ENCODE peak calls at places on chromosome 17, in five cellular contexts. W is AG10803, C is right cardiac atrium, E is cardiac muscle cell, I is cardiac fibroblast. R is an unnamed sample.

GRCh38 chr17:7844292-7845154 is 10.3 kb upstream of the TMEM88 start:
- DNase-seq in C (peak; percentile 95), E (peak; percentile 97), I (peak; percentile 97), W (peak; percentile 94), R (peak; percentile 94)

GRCh38 chr17:62892870-62893338 is 73.1 kb upstream of the TANC2 start:
- DNase-seq in W (peak; percentile 79), I (peak; percentile 75), E (peak; percentile 79), C (no peak), R (peak; percentile 87)

GRCh38 chr17:27218719-27219488 is 75.0 kb upstream of the WSB1 start:
- DNase-seq in I (no peak), C (no peak), E (no peak), W (no peak), R (no peak)

GRCh38 chr17:81032641-81033422 is 2.1 kb upstream of the BAIAP2 start:
- DNase-seq in W (no peak), I (no peak), E (no peak), C (peak; percentile 43), R (no peak)

GRCh38 chr17:34259151-34259550 is 4.1 kb downstream of the CCL2 start:
- DNase-seq in W (peak; percentile 87), E (peak; percentile 83), I (peak; percentile 91), C (no peak), R (no peak)

GRCh38 chr17:62194401-62194800 is 129.3 kb upstream of the MED13 start:
- DNase-seq in E (no peak), C (no peak), W (no peak), I (no peak), R (no peak)

GRCh38 chr17:62937636-62938035 is 28.4 kb upstream of the TANC2 start:
- DNase-seq in E (peak; percentile 15), W (no peak), C (no peak), I (no peak), R (no peak)

GRCh38 chr17:8867361-8867981 is at the start of gene PIK3R6:
- DNase-seq in C (no peak), W (no peak), E (no peak), I (no peak), R (no peak)

GRCh38 chr17:73566905-73567782 is 77.1 kb downstream of the SDK2 start:
- DNase-seq in I (no peak), E (no peak), C (peak; percentile 23), W (no peak), R (no peak)

GRCh38 chr17:10062757-10063385 is 135.5 kb downstream of the GAS7 start:
- DNase-seq in E (no peak), W (no peak), I (no peak), C (no peak), R (no peak)

DNA sequence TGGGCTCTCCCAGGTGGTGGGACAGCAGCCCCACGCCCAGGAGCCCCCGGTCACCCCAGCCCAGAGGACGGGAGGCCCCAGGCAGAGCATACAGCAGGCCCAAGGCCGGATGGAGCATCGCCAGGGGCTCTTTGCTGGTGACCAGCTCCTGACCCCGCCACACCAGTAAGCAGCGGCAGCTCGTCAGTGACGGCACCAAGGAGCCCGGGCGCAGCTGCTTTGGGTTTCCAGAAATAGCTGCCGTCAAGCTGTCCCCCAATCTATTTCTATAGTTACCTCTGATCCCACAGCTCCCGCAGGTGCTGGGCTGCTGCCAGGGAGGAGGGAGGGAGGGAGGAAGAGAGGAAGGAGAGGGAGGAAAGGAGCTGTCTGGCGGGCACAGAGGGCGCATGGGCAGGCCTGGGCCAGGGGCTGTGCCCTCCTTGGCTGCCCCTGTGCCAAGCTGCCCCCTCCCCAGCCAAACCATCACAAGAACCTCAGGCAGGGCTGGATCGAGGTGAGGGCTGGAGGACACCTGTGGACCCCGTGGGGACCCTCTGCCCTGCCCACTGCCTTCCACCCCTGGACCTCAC is 10.8 kb upstream of the RASD1 start:
- DNase-seq in W (no peak), I (no peak), E (no peak), C (peak; percentile 89), R (no peak)
- H3K4me3 ChIP-seq in W (no peak overlapping the region), I (no peak overlapping the region), E (no peak overlapping the region), C (no peak overlapping the region), R (no peak overlapping the region)

GRCh38 chr17:39737761-39738567 is at the start of gene GRB7:
- DNase-seq in I (no peak), E (no peak), W (no peak), C (peak; percentile 73), R (no peak)

GRCh38 chr17:39738568-39738901 is 797 bp downstream of the GRB7 start:
- DNase-seq in E (no peak), W (no peak), I (no peak), C (peak; percentile 48), R (no peak)

GRCh38 chr17:39739020-39739884 is 1.5 kb downstream of the GRB7 start:
- DNase-seq in W (peak; percentile 12), I (peak; percentile 16), E (no peak), C (peak; percentile 66), R (no peak)

GRCh38 chr17:39740357-39741111 is 2.8 kb downstream of the GRB7 start:
- DNase-seq in E (peak; percentile 63), I (peak; percentile 50), C (peak; percentile 52), W (peak; percentile 29), R (peak; percentile 75)

GRCh38 chr17:39739885-39740356 is 2.2 kb downstream of the GRB7 start:
- DNase-seq in I (peak; percentile 13), W (no peak), C (no peak), E (no peak), R (no peak)
- H3K4me3 ChIP-seq in I (no peak overlapping the region), W (no peak overlapping the region), C (no peak overlapping the region), E (no peak overlapping the region), R (no peak overlapping the region)

GRCh38 chr17:78316115-78316866 is 43.6 kb downstream of the SOCS3 start:
- DNase-seq in E (no peak), I (no peak), C (peak; percentile 55), W (no peak), R (no peak)
- H3K4me3 ChIP-seq in E (no peak overlapping the region), I (peak overlapping the region; percentile 8), C (no peak overlapping the region), W (peak overlapping the region; percentile 47), R (peak overlapping the region; percentile 21)

GRCh38 chr17:21042434-21043295 is at the start of gene USP22:
- DNase-seq in W (no peak), I (no peak), E (no peak), C (no peak), R (no peak)

GRCh38 chr17:21041753-21042433 is 918 bp downstream of the USP22 start:
- DNase-seq in I (peak; percentile 91), E (peak; percentile 87), C (peak; percentile 96), W (peak; percentile 73), R (peak; percentile 88)

GRCh38 chr17:21044971-21045370 is 2.2 kb upstream of the USP22 start:
- DNase-seq in I (no peak), W (no peak), C (no peak), E (no peak), R (no peak)

GRCh38 chr17:21046215-21046614 is 3.4 kb upstream of the USP22 start:
- DNase-seq in C (no peak), I (no peak), W (no peak), E (no peak), R (no peak)

GRCh38 chr17:21043296-21044232 is 753 bp upstream of the USP22 start:
- DNase-seq in E (peak; percentile 100), C (peak; percentile 99), W (peak; percentile 99), I (peak; percentile 99), R (peak; percentile 100)
- H3K4me3 ChIP-seq in E (peak overlapping the region; percentile 50), C (peak overlapping the region; percentile 87), W (peak overlapping the region; percentile 70), I (peak overlapping the region; percentile 57), R (peak overlapping the region; percentile 64)

DNA sequence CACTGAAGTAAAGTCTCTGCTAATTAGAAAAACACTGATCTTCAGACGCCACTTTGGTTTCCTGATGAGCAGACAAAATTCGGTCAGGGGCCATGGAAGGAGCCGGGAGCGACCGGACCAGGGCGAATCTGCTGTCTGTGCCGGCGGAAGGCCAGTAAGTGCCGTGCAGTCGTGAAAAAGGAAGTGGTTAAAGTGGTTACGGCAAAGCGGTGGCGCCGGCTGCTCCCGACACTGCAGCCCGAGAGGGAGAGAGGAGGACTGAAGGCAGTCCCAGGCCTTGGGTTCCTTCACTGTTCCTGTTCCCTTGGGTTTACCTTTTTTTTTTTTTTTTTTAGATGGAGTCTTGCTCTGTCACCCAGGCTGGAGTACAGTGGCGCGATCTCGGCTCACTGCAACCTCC is 17.3 kb upstream of the HEXD start:
- DNase-seq in W (peak; percentile 55), C (peak; percentile 80), E (no peak), I (no peak), R (no peak)
- H3K4me3 ChIP-seq in W (no peak overlapping the region), C (no peak overlapping the region), E (no peak overlapping the region), I (no peak overlapping the region), R (no peak overlapping the region)

GRCh38 chr17:47077576-47077975 is 98.5 kb upstream of the RPRML start:
- DNase-seq in W (no peak), E (no peak), C (no peak), I (no peak), R (peak; percentile 61)
- H3K4me3 ChIP-seq in W (no peak overlapping the region), E (no peak overlapping the region), C (no peak overlapping the region), I (no peak overlapping the region), R (no peak overlapping the region)

GRCh38 chr17:78313735-78314648 is 45.9 kb downstream of the SOCS3 start:
- DNase-seq in W (peak; percentile 45), I (peak; percentile 86), C (peak; percentile 87), E (peak; percentile 79), R (peak; percentile 91)
- H3K4me3 ChIP-seq in W (peak overlapping the region; percentile 34), I (no peak overlapping the region), C (peak overlapping the region; percentile 57), E (peak overlapping the region; percentile 43), R (peak overlapping the region; percentile 28)

GRCh38 chr17:45312477-45313418 is 4.1 kb downstream of the MAP3K14 start:
- DNase-seq in I (no peak), C (no peak), E (no peak), W (no peak), R (no peak)
- H3K4me3 ChIP-seq in I (no peak overlapping the region), C (no peak overlapping the region), E (no peak overlapping the region), W (peak overlapping the region; percentile 40), R (peak overlapping the region; percentile 4)